ENCODE peak calls at places on chromosome 1, in ten cellular contexts. One of them, this sample, is unnamed.

GRCh38 chr1:225603538-225604354 is 49.2 kb downstream of the ENAH start:
- DNase-seq in CD4-positive, alpha-beta T cell: no peak
- DNase-seq in B cell: no peak
- DNase-seq in brain microvascular endothelial cell: peak; percentile 51
- DNase-seq in AG10803: peak; percentile 45
- DNase-seq in RWPE1: peak; percentile 80
- DNase-seq in natural killer cell: no peak
- DNase-seq in nephron progenitor cell: no peak
- DNase-seq in AG04450: no peak
- DNase-seq in GM12865: no peak
- DNase-seq in this sample: no peak

GRCh38 chr1:4345126-4345525 is 309.3 kb upstream of the AJAP1 start:
- DNase-seq in CD4-positive, alpha-beta T cell: no peak
- DNase-seq in B cell: no peak
- DNase-seq in brain microvascular endothelial cell: no peak
- DNase-seq in AG10803: no peak
- DNase-seq in RWPE1: no peak
- DNase-seq in natural killer cell: no peak
- DNase-seq in nephron progenitor cell: no peak
- DNase-seq in AG04450: no peak
- DNase-seq in GM12865: no peak
- DNase-seq in this sample: no peak

GRCh38 chr1:161119379-161120061 is 1.6 kb downstream of the NIT1 start:
- DNase-seq in CD4-positive, alpha-beta T cell: no peak
- DNase-seq in B cell: peak; percentile 61
- DNase-seq in brain microvascular endothelial cell: peak; percentile 79
- DNase-seq in AG10803: peak; percentile 69
- DNase-seq in RWPE1: peak; percentile 68
- DNase-seq in natural killer cell: peak; percentile 50
- DNase-seq in nephron progenitor cell: no peak
- DNase-seq in AG04450: no peak
- DNase-seq in GM12865: peak; percentile 78
- DNase-seq in this sample: no peak

GRCh38 chr1:230937370-230937769 is 41.3 kb downstream of the TTC13 start:
- DNase-seq in CD4-positive, alpha-beta T cell: no peak
- DNase-seq in B cell: no peak
- DNase-seq in brain microvascular endothelial cell: no peak
- DNase-seq in AG10803: peak; percentile 39
- DNase-seq in RWPE1: no peak
- DNase-seq in natural killer cell: no peak
- DNase-seq in nephron progenitor cell: no peak
- DNase-seq in AG04450: no peak
- DNase-seq in GM12865: no peak
- DNase-seq in this sample: no peak

GRCh38 chr1:227323956-227324267 is 5.6 kb upstream of the CDC42BPA start:
- DNase-seq in CD4-positive, alpha-beta T cell: no peak
- DNase-seq in B cell: no peak
- DNase-seq in brain microvascular endothelial cell: no peak
- DNase-seq in AG10803: no peak
- DNase-seq in RWPE1: peak; percentile 20
- DNase-seq in natural killer cell: no peak
- DNase-seq in nephron progenitor cell: no peak
- DNase-seq in AG04450: no peak
- DNase-seq in GM12865: no peak
- DNase-seq in this sample: no peak

GRCh38 chr1:162943627-162944026 is 82.7 kb upstream of the CCDC190 start:
- DNase-seq in CD4-positive, alpha-beta T cell: no peak
- DNase-seq in B cell: no peak
- DNase-seq in brain microvascular endothelial cell: no peak
- DNase-seq in AG10803: peak; percentile 49
- DNase-seq in RWPE1: no peak
- DNase-seq in natural killer cell: no peak
- DNase-seq in nephron progenitor cell: no peak
- DNase-seq in AG04450: no peak
- DNase-seq in GM12865: no peak
- DNase-seq in this sample: no peak

GRCh38 chr1:174413632-174414031 is 34.1 kb upstream of the GPR52 start:
- DNase-seq in CD4-positive, alpha-beta T cell: no peak
- DNase-seq in B cell: no peak
- DNase-seq in brain microvascular endothelial cell: no peak
- DNase-seq in AG10803: peak; percentile 4
- DNase-seq in RWPE1: no peak
- DNase-seq in natural killer cell: no peak
- DNase-seq in nephron progenitor cell: no peak
- DNase-seq in AG04450: no peak
- DNase-seq in GM12865: no peak
- DNase-seq in this sample: no peak

GRCh38 chr1:74780600-74780999 is 47.6 kb downstream of the TYW3 start:
- DNase-seq in CD4-positive, alpha-beta T cell: no peak
- DNase-seq in B cell: no peak
- DNase-seq in brain microvascular endothelial cell: no peak
- DNase-seq in AG10803: no peak
- DNase-seq in RWPE1: no peak
- DNase-seq in natural killer cell: no peak
- DNase-seq in nephron progenitor cell: no peak
- DNase-seq in AG04450: no peak
- DNase-seq in GM12865: no peak
- DNase-seq in this sample: no peak

GRCh38 chr1:98086156-98086555 is 165.3 kb upstream of the DPYD start:
- DNase-seq in CD4-positive, alpha-beta T cell: no peak
- DNase-seq in B cell: no peak
- DNase-seq in brain microvascular endothelial cell: peak; percentile 90
- DNase-seq in AG10803: peak; percentile 76
- DNase-seq in RWPE1: no peak
- DNase-seq in natural killer cell: no peak
- DNase-seq in nephron progenitor cell: no peak
- DNase-seq in AG04450: peak; percentile 49
- DNase-seq in GM12865: no peak
- DNase-seq in this sample: no peak

GRCh38 chr1:92479587-92479986 is 7.1 kb downstream of the GFI1 start:
- DNase-seq in CD4-positive, alpha-beta T cell: no peak
- DNase-seq in B cell: no peak
- DNase-seq in brain microvascular endothelial cell: no peak
- DNase-seq in AG10803: no peak
- DNase-seq in RWPE1: no peak
- DNase-seq in natural killer cell: no peak
- DNase-seq in nephron progenitor cell: no peak
- DNase-seq in AG04450: no peak
- DNase-seq in GM12865: no peak
- DNase-seq in this sample: no peak

GRCh38 chr1:92476071-92476607 is 10.6 kb downstream of the GFI1 start:
- DNase-seq in CD4-positive, alpha-beta T cell: no peak
- DNase-seq in B cell: peak; percentile 28
- DNase-seq in brain microvascular endothelial cell: no peak
- DNase-seq in AG10803: no peak
- DNase-seq in RWPE1: no peak
- DNase-seq in natural killer cell: no peak
- DNase-seq in nephron progenitor cell: no peak
- DNase-seq in AG04450: no peak
- DNase-seq in GM12865: no peak
- DNase-seq in this sample: no peak

GRCh38 chr1:92478393-92478792 is 8.3 kb downstream of the GFI1 start:
- DNase-seq in CD4-positive, alpha-beta T cell: no peak
- DNase-seq in B cell: no peak
- DNase-seq in brain microvascular endothelial cell: no peak
- DNase-seq in AG10803: no peak
- DNase-seq in RWPE1: no peak
- DNase-seq in natural killer cell: no peak
- DNase-seq in nephron progenitor cell: no peak
- DNase-seq in AG04450: no peak
- DNase-seq in GM12865: no peak
- DNase-seq in this sample: no peak

GRCh38 chr1:92473781-92474495 is 12.8 kb downstream of the GFI1 start:
- DNase-seq in CD4-positive, alpha-beta T cell: no peak
- DNase-seq in B cell: no peak
- DNase-seq in brain microvascular endothelial cell: no peak
- DNase-seq in AG10803: no peak
- DNase-seq in RWPE1: no peak
- DNase-seq in natural killer cell: no peak
- DNase-seq in nephron progenitor cell: no peak
- DNase-seq in AG04450: no peak
- DNase-seq in GM12865: peak; percentile 67
- DNase-seq in this sample: no peak

GRCh38 chr1:92475029-92475428 is 11.7 kb downstream of the GFI1 start:
- DNase-seq in CD4-positive, alpha-beta T cell: no peak
- DNase-seq in B cell: no peak
- DNase-seq in brain microvascular endothelial cell: no peak
- DNase-seq in AG10803: no peak
- DNase-seq in RWPE1: no peak
- DNase-seq in natural killer cell: no peak
- DNase-seq in nephron progenitor cell: no peak
- DNase-seq in AG04450: no peak
- DNase-seq in GM12865: no peak
- DNase-seq in this sample: no peak
- TF ChIP-seq CTCF in CD4-positive, alpha-beta T cell: no peak
- TF ChIP-seq CTCF in B cell: no peak
- TF ChIP-seq CTCF in brain microvascular endothelial cell: no peak
- TF ChIP-seq CTCF in AG10803: no peak
- TF ChIP-seq CTCF in RWPE1: no peak
- TF ChIP-seq CTCF in natural killer cell: no peak
- TF ChIP-seq CTCF in nephron progenitor cell: no peak
- TF ChIP-seq CTCF in AG04450: no peak
- TF ChIP-seq CTCF in GM12865: no peak
- TF ChIP-seq CTCF in this sample: no peak

DNA sequence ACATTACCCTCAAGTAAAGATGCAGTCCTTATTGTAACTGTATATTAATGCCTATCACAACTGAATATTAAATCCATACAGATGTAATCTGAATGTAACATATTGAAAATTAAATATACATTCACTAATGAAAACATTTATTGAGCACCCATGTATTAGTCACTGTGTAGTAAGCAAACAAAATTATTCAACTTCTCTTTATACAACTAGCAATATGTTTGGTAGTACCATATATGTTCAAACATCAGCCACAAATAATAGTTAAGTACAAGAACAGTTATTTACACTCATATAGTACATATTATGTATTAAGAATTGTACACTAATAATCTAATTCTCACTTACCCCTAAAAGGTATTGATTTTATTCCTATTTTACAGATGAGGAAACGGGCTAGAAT is 17.9 kb downstream of the KIF14 start:
- DNase-seq in CD4-positive, alpha-beta T cell: no peak
- DNase-seq in B cell: no peak
- DNase-seq in brain microvascular endothelial cell: no peak
- DNase-seq in AG10803: no peak
- DNase-seq in RWPE1: no peak
- DNase-seq in natural killer cell: no peak
- DNase-seq in nephron progenitor cell: no peak
- DNase-seq in AG04450: no peak
- DNase-seq in GM12865: no peak
- DNase-seq in this sample: no peak
- TF ChIP-seq CTCF in CD4-positive, alpha-beta T cell: no peak
- TF ChIP-seq CTCF in B cell: no peak
- TF ChIP-seq CTCF in brain microvascular endothelial cell: no peak
- TF ChIP-seq CTCF in AG10803: no peak
- TF ChIP-seq CTCF in RWPE1: no peak
- TF ChIP-seq CTCF in natural killer cell: no peak
- TF ChIP-seq CTCF in nephron progenitor cell: no peak
- TF ChIP-seq CTCF in AG04450: no peak
- TF ChIP-seq CTCF in GM12865: no peak
- TF ChIP-seq CTCF in this sample: no peak

GRCh38 chr1:178093150-178093957 is 550 bp upstream of the RASAL2 start:
- DNase-seq in CD4-positive, alpha-beta T cell: no peak
- DNase-seq in B cell: peak; percentile 83
- DNase-seq in brain microvascular endothelial cell: peak; percentile 98
- DNase-seq in AG10803: peak; percentile 97
- DNase-seq in RWPE1: peak; percentile 97
- DNase-seq in natural killer cell: no peak
- DNase-seq in nephron progenitor cell: peak; percentile 90
- DNase-seq in AG04450: peak; percentile 91
- DNase-seq in GM12865: peak; percentile 86
- DNase-seq in this sample: peak; percentile 90
- TF ChIP-seq CTCF in CD4-positive, alpha-beta T cell: no peak
- TF ChIP-seq CTCF in B cell: no peak
- TF ChIP-seq CTCF in brain microvascular endothelial cell: peak; percentile 36
- TF ChIP-seq CTCF in AG10803: peak; percentile 18
- TF ChIP-seq CTCF in RWPE1: peak; percentile 12
- TF ChIP-seq CTCF in natural killer cell: no peak
- TF ChIP-seq CTCF in nephron progenitor cell: no peak
- TF ChIP-seq CTCF in AG04450: no peak
- TF ChIP-seq CTCF in GM12865: no peak
- TF ChIP-seq CTCF in this sample: peak; percentile 18

GRCh38 chr1:22776051-22776611 is 65.5 kb downstream of the EPHB2 start:
- DNase-seq in CD4-positive, alpha-beta T cell: no peak
- DNase-seq in B cell: no peak
- DNase-seq in brain microvascular endothelial cell: no peak
- DNase-seq in AG10803: no peak
- DNase-seq in RWPE1: no peak
- DNase-seq in natural killer cell: no peak
- DNase-seq in nephron progenitor cell: no peak
- DNase-seq in AG04450: no peak
- DNase-seq in GM12865: no peak
- DNase-seq in this sample: no peak
- TF ChIP-seq CTCF in CD4-positive, alpha-beta T cell: no peak
- TF ChIP-seq CTCF in B cell: no peak
- TF ChIP-seq CTCF in brain microvascular endothelial cell: no peak
- TF ChIP-seq CTCF in AG10803: no peak
- TF ChIP-seq CTCF in RWPE1: no peak
- TF ChIP-seq CTCF in natural killer cell: no peak
- TF ChIP-seq CTCF in nephron progenitor cell: no peak
- TF ChIP-seq CTCF in AG04450: no peak
- TF ChIP-seq CTCF in GM12865: no peak
- TF ChIP-seq CTCF in this sample: no peak